ENCODE peak calls at places on chromosomes 12 and 14, in four cellular contexts. Z is type B pancreatic cell, X is EH, P is foreskin fibroblast. O is an unnamed sample.

GRCh38 chr14:73773441-73774243 is 59.5 kb upstream of the PNMA1 start:
- DNase-seq in Z (no peak), P (no peak), X (no peak), O (no peak)

GRCh38 chr12:89962648-89963047 is 254.0 kb upstream of the ATP2B1 start:
- DNase-seq in Z (no peak), P (no peak), X (no peak), O (no peak)

GRCh38 chr12:104605685-104606084 is 148.9 kb downstream of the CHST11 start:
- DNase-seq in P (peak), Z (no peak), X (peak), O (no peak)

GRCh38 chr14:72401632-72402428 is 469.6 kb downstream of the RGS6 start:
- DNase-seq in X (peak), Z (no peak), P (no peak), O (no peak)

GRCh38 chr14:25411933-25412757 is 362.2 kb upstream of the STXBP6 start:
- DNase-seq in Z (no peak), X (no peak), P (peak), O (no peak)

GRCh38 chr14:23624830-23625404 is 11.2 kb upstream of the DHRS2 start:
- DNase-seq in X (no peak), Z (no peak), P (no peak), O (no peak)

GRCh38 chr12:100138048-100138907 is 4.4 kb downstream of the BLTP3B start:
- DNase-seq in X (peak), Z (no peak), P (peak), O (no peak)

GRCh38 chr14:56145965-56146364 is 27.8 kb downstream of the PELI2 start:
- DNase-seq in P (peak), X (peak), Z (no peak), O (no peak)

GRCh38 chr12:107372229-107372658 is 278.9 kb upstream of the CRY1 start:
- DNase-seq in P (no peak), Z (no peak), X (no peak), O (no peak)

GRCh38 chr12:1443421-1444141 is 150.8 kb downstream of the FBXL14 start:
- DNase-seq in P (peak), Z (no peak), X (peak), O (no peak)

GRCh38 chr12:50537538-50537919 is 32.7 kb downstream of the DIP2B start:
- DNase-seq in P (peak), Z (no peak), X (peak), O (no peak)

GRCh38 chr14:67837011-67837624 is 17.5 kb downstream of the RAD51B start:
- DNase-seq in P (peak), Z (no peak), X (peak), O (no peak)

GRCh38 chr12:130438243-130438620 is 100.5 kb downstream of the PIWIL1 start:
- DNase-seq in Z (no peak), P (no peak), X (no peak), O (no peak)

GRCh38 chr12:6166808-6167207 is 33.4 kb upstream of the CD9 start:
- DNase-seq in Z (no peak), P (no peak), X (no peak), O (no peak)

GRCh38 chr14:89625208-89625987 is 208.4 kb upstream of the FOXN3 start:
- DNase-seq in X (no peak), P (no peak), Z (no peak), O (no peak)

GRCh38 chr14:20429801-20430669 is 5.9 kb downstream of the KLHL33 start:
- DNase-seq in X (no peak), Z (no peak), P (no peak), O (no peak)

GRCh38 chr14:53043107-53043704 is 92.4 kb upstream of the FERMT2 start:
- DNase-seq in X (no peak), Z (no peak), P (no peak), O (no peak)

GRCh38 chr12:128918481-128918880 is 65.2 kb downstream of the GLT1D1 start:
- DNase-seq in Z (no peak), P (no peak), X (no peak), O (no peak)

GRCh38 chr14:69288001-69288771 is 28.2 kb downstream of the GALNT16 start:
- DNase-seq in P (peak), X (peak), Z (peak), O (no peak)

GRCh38 chr14:77579760-77580159 is 36.7 kb downstream of the SPTLC2 start:
- DNase-seq in X (peak), P (no peak), Z (no peak), O (no peak)

GRCh38 chr14:54450535-54450934 is 9.4 kb upstream of the CNIH1 start:
- DNase-seq in Z (no peak), P (peak), X (peak), O (peak)

GRCh38 chr12:93008044-93008778 is 79.1 kb upstream of the EEA1 start:
- DNase-seq in P (no peak), X (no peak), Z (no peak), O (no peak)

GRCh38 chr14:94562019-94562418 is 777 bp downstream of the SERPINA4 start:
- DNase-seq in P (no peak), X (no peak), Z (no peak), O (no peak)

GRCh38 chr12:112905451-112906089 is 1.2 kb upstream of the OAS1 start:
- DNase-seq in P (no peak), Z (peak), X (no peak), O (no peak)

GRCh38 chr14:64702493-64703392 is 1.5 kb upstream of the PLEKHG3 start:
- DNase-seq in P (no peak), Z (no peak), X (no peak), O (no peak)

GRCh38 chr12:105218434-105218833 is 17.5 kb downstream of the APPL2 start:
- DNase-seq in Z (no peak), P (peak), X (no peak), O (no peak)

O was measured in SIG-M5.